ENCODE peak calls at places on chromosomes 3 and 15, in five cellular contexts. P, I, L, H and F are unnamed samples.

GRCh38 chr3:186932281-186933181 is 2.2 kb downstream of the ST6GAL1 start:
- DNase-seq in L (no peak), P (no peak), I (peak), H (no peak), F (no peak)

GRCh38 chr3:119219069-119219468 is 21.6 kb downstream of the B4GALT4 start:
- DNase-seq in I (no peak), H (peak), L (no peak), P (no peak), F (no peak)

GRCh38 chr15:48396020-48396419 is 64.8 kb downstream of the DUT start:
- DNase-seq in L (no peak), H (peak), I (no peak), P (no peak), F (no peak)

GRCh38 chr15:69996842-69997478 is 100.8 kb downstream of the TLE3 start:
- DNase-seq in I (no peak), P (no peak), H (no peak), L (peak), F (no peak)

GRCh38 chr3:195003006-195003892 is 267.7 kb downstream of the XXYLT1 start:
- DNase-seq in I (peak), L (peak), P (peak), H (no peak), F (no peak)

GRCh38 chr15:58063612-58064011 is 1.9 kb downstream of the ALDH1A2 start:
- DNase-seq in P (no peak), L (no peak), H (no peak), I (no peak), F (no peak)

GRCh38 chr15:33101036-33101435 is 93.5 kb downstream of the FMN1 start:
- DNase-seq in L (no peak), P (no peak), I (no peak), H (no peak), F (no peak)

GRCh38 chr3:10911350-10912002 is 81.1 kb upstream of the SLC6A1 start:
- DNase-seq in P (no peak), H (no peak), I (no peak), L (no peak), F (no peak)

GRCh38 chr3:160480931-160481330 is 31.3 kb upstream of the TRIM59 start:
- DNase-seq in I (no peak), P (no peak), H (no peak), L (no peak), F (no peak)

GRCh38 chr3:190543656-190544055 is 29.8 kb downstream of the IL1RAP start:
- DNase-seq in H (no peak), L (peak), P (no peak), I (no peak), F (no peak)

GRCh38 chr3:46663611-46664135 is 29.8 kb downstream of the ALS2CL start:
- DNase-seq in I (no peak), P (no peak), L (peak), H (peak), F (peak)

GRCh38 chr3:40308725-40309438 is 625 bp upstream of the EIF1B start:
- DNase-seq in H (no peak), I (peak), L (no peak), P (no peak), F (no peak)

GRCh38 chr3:155739154-155739553 is 5.7 kb downstream of the PLCH1 start:
- DNase-seq in H (no peak), L (no peak), P (no peak), I (peak), F (no peak)

GRCh38 chr3:28322464-28322863 is 26.1 kb upstream of the ZCWPW2 start:
- DNase-seq in H (no peak), I (no peak), P (no peak), L (no peak), F (no peak)

GRCh38 chr3:138608322-138609214 is at the start of gene FAIM:
- DNase-seq in P (peak), H (peak), I (peak), L (peak), F (peak)

GRCh38 chr3:115095236-115095635 is 51.9 kb downstream of the ZBTB20 start:
- DNase-seq in L (no peak), P (no peak), I (no peak), H (no peak), F (no peak)
- TF ChIP-seq CTCF in L (no peak), P (no peak), I (no peak), H (no peak), F (no peak)

GRCh38 chr15:78767331-78767951 is 43.8 kb downstream of the ADAMTS7 start:
- DNase-seq in P (no peak), I (no peak), H (no peak), L (no peak), F (no peak)
- TF ChIP-seq CTCF in P (no peak), I (no peak), H (no peak), L (no peak), F (no peak)

GRCh38 chr15:64681424-64682024 is 93.9 kb downstream of the RBPMS2 start:
- DNase-seq in P (no peak), I (peak), L (peak), H (peak), F (peak)
- TF ChIP-seq CTCF in P (peak), I (peak), L (peak), H (peak), F (peak)

DNA sequence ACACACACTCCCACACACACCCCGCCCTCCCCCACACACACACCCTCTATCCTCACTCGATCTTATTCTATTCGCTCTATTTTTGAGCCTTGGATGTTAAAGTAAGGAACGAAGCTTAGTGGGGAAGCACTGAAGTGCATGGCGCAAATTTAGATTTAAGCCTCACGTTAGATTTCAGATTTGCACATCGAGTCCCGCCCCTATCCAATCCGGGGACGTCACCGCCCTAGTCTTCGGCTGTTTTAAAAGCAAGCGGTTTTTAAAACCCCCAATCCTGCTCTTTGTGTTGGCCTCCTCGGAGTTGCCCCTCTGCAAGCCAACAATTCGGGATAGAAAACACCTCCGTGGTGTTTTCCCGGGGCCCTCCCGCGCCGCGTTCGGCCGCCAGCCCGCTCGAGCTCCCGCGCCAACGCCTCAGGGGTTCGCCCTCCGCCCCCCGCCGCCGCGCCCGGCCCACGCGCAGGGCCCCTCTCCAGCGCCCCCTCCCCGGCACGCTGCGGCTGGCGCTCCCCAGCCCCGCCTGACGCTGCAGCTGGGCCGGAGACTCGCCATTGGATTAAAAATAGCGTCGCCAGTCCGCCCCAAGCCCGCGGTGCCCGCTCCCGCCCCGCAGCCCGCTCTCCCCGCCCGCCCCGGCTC is at the start of gene USP13:
- DNase-seq in I (peak), L (peak), H (peak), P (peak), F (peak)
- TF ChIP-seq CTCF in I (no peak), L (no peak), H (no peak), P (no peak), F (peak)

GRCh38 chr15:29821416-29822099 is 710 bp downstream of the TJP1 start:
- DNase-seq in I (peak), L (peak), P (peak), H (peak), F (peak)
- TF ChIP-seq CTCF in I (no peak), L (no peak), P (no peak), H (peak), F (peak)

GRCh38 chr3:100057716-100058575 is 56.4 kb downstream of the FILIP1L start:
- DNase-seq in P (no peak), I (no peak), L (no peak), H (no peak), F (no peak)
- TF ChIP-seq CTCF in P (no peak), I (no peak), L (no peak), H (peak), F (no peak)

GRCh38 chr3:184306573-184306972 is 7.5 kb downstream of the PSMD2 start:
- DNase-seq in I (no peak), P (no peak), L (no peak), H (no peak), F (no peak)

GRCh38 chr3:184308744-184309143 is 5.7 kb upstream of the EIF4G1 start:
- DNase-seq in H (no peak), L (no peak), I (no peak), P (no peak), F (no peak)

GRCh38 chr3:184300377-184300717 is 1.3 kb downstream of the PSMD2 start:
- DNase-seq in L (no peak), P (no peak), H (no peak), I (no peak), F (no peak)

GRCh38 chr3:184299488-184300376 is 691 bp downstream of the PSMD2 start:
- DNase-seq in I (no peak), P (no peak), L (no peak), H (no peak), F (no peak)

GRCh38 chr3:184305577-184305976 is 6.5 kb downstream of the PSMD2 start:
- DNase-seq in P (no peak), L (no peak), H (no peak), I (peak), F (no peak)
- TF ChIP-seq CTCF in P (peak), L (peak), H (peak), I (peak), F (peak)